ENCODE peak calls at places on chromosomes 12 and 14, in eight cellular contexts. P is breast epithelium, O is type B pancreatic cell, J is PC-3, N is AG04450, M is thyroid gland, B is psoas muscle, G is gastrocnemius medialis. C is an unnamed sample.

GRCh38 chr14:69693145-69693544 is 73.8 kb upstream of the SRSF5 start:
- DNase-seq in M (peak), O (no peak), J (no peak), N (no peak), P (no peak), B (no peak), G (no peak), C (peak)

GRCh38 chr12:118034429-118035193 is 18.1 kb downstream of the RFC5 start:
- DNase-seq in P (no peak), M (peak), O (no peak), B (no peak), J (peak), G (no peak), N (peak), C (no peak)

GRCh38 chr12:46998811-46999368 is 80.5 kb upstream of the PCED1B start:
- DNase-seq in M (no peak), G (no peak), P (no peak), J (peak), N (peak), O (no peak), B (no peak), C (no peak)

GRCh38 chr14:99590746-99591555 is 13.1 kb downstream of the CCDC85C start:
- DNase-seq in O (no peak), N (no peak), M (no peak), G (no peak), P (no peak), J (no peak), B (no peak), C (no peak)

GRCh38 chr14:90966493-90966892 is 93.9 kb downstream of the RPS6KA5 start:
- DNase-seq in J (no peak), P (no peak), M (no peak), B (no peak), N (no peak), O (no peak), G (no peak), C (no peak)

GRCh38 chr14:89351364-89351957 is 65.6 kb downstream of the FOXN3 start:
- DNase-seq in B (no peak), G (no peak), J (no peak), P (no peak), O (no peak), N (no peak), M (no peak), C (peak)

GRCh38 chr14:37569729-37570128 is 25.3 kb downstream of the FOXA1 start:
- DNase-seq in P (no peak), G (no peak), O (no peak), N (no peak), J (no peak), M (no peak), B (no peak), C (no peak)

GRCh38 chr14:79781882-79782281 is 429.4 kb downstream of the DIO2 start:
- DNase-seq in O (no peak), N (no peak), G (no peak), M (no peak), B (no peak), P (no peak), J (no peak), C (no peak)

GRCh38 chr12:104566244-104566993 is 109.7 kb downstream of the CHST11 start:
- DNase-seq in J (no peak), O (no peak), B (no peak), P (no peak), G (no peak), M (no peak), N (no peak), C (no peak)

GRCh38 chr12:47882796-47883546 is 21.8 kb downstream of the VDR start:
- DNase-seq in O (no peak), N (no peak), G (no peak), B (no peak), P (no peak), J (no peak), M (peak), C (peak)

GRCh38 chr12:7705846-7706245 is 5.4 kb upstream of the DPPA3 start:
- DNase-seq in B (no peak), N (no peak), M (no peak), J (no peak), P (no peak), O (no peak), G (no peak), C (no peak)

GRCh38 chr12:64665506-64665905 is 55.2 kb downstream of the RASSF3 start:
- DNase-seq in P (no peak), B (no peak), N (no peak), O (no peak), G (no peak), J (no peak), M (peak), C (no peak)

GRCh38 chr12:79329933-79330332 is 360.8 kb downstream of the PAWR start:
- DNase-seq in J (peak), O (no peak), G (no peak), P (no peak), N (peak), M (no peak), B (no peak), C (no peak)

GRCh38 chr14:51424569-51425251 is 184.7 kb downstream of the TMX1 start:
- DNase-seq in O (no peak), G (peak), P (no peak), B (peak), N (no peak), J (no peak), M (no peak), C (no peak)

GRCh38 chr12:39426636-39427245 is 16.2 kb downstream of the KIF21A start:
- DNase-seq in M (no peak), O (no peak), N (no peak), P (no peak), G (no peak), J (no peak), B (no peak), C (no peak)

GRCh38 chr12:96981053-96981452 is 74.0 kb downstream of the NEDD1 start:
- DNase-seq in P (no peak), G (no peak), N (peak), M (no peak), O (no peak), B (no peak), J (peak), C (no peak)

GRCh38 chr14:31244626-31245025 is 37.0 kb upstream of the HECTD1 start:
- DNase-seq in M (no peak), O (no peak), G (no peak), P (no peak), J (no peak), B (no peak), N (no peak), C (no peak)

GRCh38 chr14:105701456-105702274 is 175.3 kb downstream of the TMEM121 start:
- DNase-seq in O (peak), P (no peak), J (no peak), B (no peak), G (no peak), N (no peak), M (no peak), C (no peak)

GRCh38 chr12:45214739-45215418 is 1.0 kb upstream of the ANO6 start:
- DNase-seq in P (no peak), N (no peak), B (no peak), G (no peak), M (no peak), O (no peak), J (no peak), C (no peak)

GRCh38 chr14:101226603-101227425 is 323.3 kb upstream of the RTL1 start:
- DNase-seq in M (no peak), N (no peak), J (no peak), O (no peak), G (no peak), B (peak), P (no peak), C (no peak)

GRCh38 chr14:103537175-103537990 is 8.4 kb downstream of the TRMT61A start:
- DNase-seq in G (no peak), J (no peak), P (no peak), B (no peak), N (no peak), O (no peak), M (no peak), C (no peak)

GRCh38 chr12:2638273-2639019 is 156.3 kb upstream of the FKBP4 start:
- DNase-seq in P (peak), B (peak), G (no peak), J (no peak), O (no peak), N (no peak), M (no peak), C (no peak)

GRCh38 chr12:82554529-82554928 is 132.2 kb upstream of the TMTC2 start:
- DNase-seq in M (no peak), B (no peak), P (no peak), N (no peak), O (no peak), J (no peak), G (no peak), C (peak)

GRCh38 chr12:48985475-48985897 is 7.4 kb downstream of the WNT1 start:
- DNase-seq in B (peak), N (no peak), O (no peak), P (no peak), J (no peak), G (no peak), M (no peak), C (no peak)

GRCh38 chr14:79704406-79704805 is 506.9 kb downstream of the DIO2 start:
- DNase-seq in G (no peak), J (no peak), M (no peak), B (no peak), N (no peak), O (no peak), P (no peak), C (no peak)

GRCh38 chr14:44981198-44981597 is 19.2 kb downstream of the TOGARAM1 start:
- DNase-seq in O (no peak), M (no peak), N (no peak), B (no peak), J (no peak), G (no peak), P (no peak), C (no peak)

GRCh38 chr12:94208433-94208921 is 60.1 kb downstream of the PLXNC1 start:
- DNase-seq in O (no peak), P (no peak), M (no peak), N (no peak), J (no peak), G (no peak), B (no peak), C (peak)

GRCh38 chr14:103690332-103690731 is 24.9 kb downstream of the XRCC3 start:
- DNase-seq in G (no peak), N (no peak), B (no peak), P (no peak), J (no peak), M (no peak), O (no peak), C (no peak)

GRCh38 chr12:28578833-28579252 is 388.6 kb downstream of the CCDC91 start:
- DNase-seq in O (no peak), M (no peak), G (no peak), J (no peak), N (no peak), P (no peak), B (no peak), C (no peak)

GRCh38 chr12:28582687-28583376 is 392.6 kb downstream of the CCDC91 start:
- DNase-seq in N (no peak), B (no peak), P (no peak), J (no peak), M (no peak), O (no peak), G (no peak), C (no peak)

GRCh38 chr12:28586481-28586880 is 396.2 kb downstream of the CCDC91 start:
- DNase-seq in O (no peak), B (no peak), N (no peak), P (no peak), J (no peak), M (no peak), G (no peak), C (no peak)

GRCh38 chr12:28585146-28585545 is 394.9 kb downstream of the CCDC91 start:
- DNase-seq in O (no peak), N (no peak), P (no peak), G (no peak), J (no peak), B (no peak), M (no peak), C (no peak)

GRCh38 chr12:28583771-28584261 is 393.6 kb downstream of the CCDC91 start:
- DNase-seq in G (no peak), B (no peak), P (no peak), M (no peak), O (no peak), N (no peak), J (peak), C (no peak)
- TF ChIP-seq CTCF in G (no peak), B (no peak), P (no peak), M (no peak), O (no peak), N (no peak), J (peak), C (no peak)

GRCh38 chr12:98743362-98743953 is 98.4 kb downstream of the APAF1 start:
- DNase-seq in J (peak), B (no peak), P (no peak), N (no peak), O (no peak), G (no peak), M (no peak), C (peak)
- TF ChIP-seq CTCF in J (peak), B (no peak), P (no peak), N (no peak), O (peak), G (no peak), M (no peak), C (peak)

GRCh38 chr14:66381765-66382164 is 104.4 kb upstream of the CCDC196 start:
- DNase-seq in J (no peak), N (no peak), P (no peak), G (no peak), O (no peak), B (no peak), M (no peak), C (no peak)

GRCh38 chr14:66383771-66384170 is 102.4 kb upstream of the CCDC196 start:
- DNase-seq in B (no peak), G (no peak), P (no peak), J (no peak), M (no peak), O (no peak), N (no peak), C (no peak)

GRCh38 chr14:66379116-66379515 is 107.1 kb upstream of the CCDC196 start:
- DNase-seq in J (peak), M (peak), O (no peak), N (no peak), B (no peak), P (no peak), G (no peak), C (no peak)

GRCh38 chr14:66380143-66380542 is 106.0 kb upstream of the CCDC196 start:
- DNase-seq in B (no peak), J (no peak), O (no peak), P (no peak), N (no peak), M (peak), G (no peak), C (no peak)

GRCh38 chr14:66383271-66383670 is 102.9 kb upstream of the CCDC196 start:
- DNase-seq in N (no peak), M (no peak), J (no peak), O (no peak), P (no peak), B (no peak), G (no peak), C (no peak)
- TF ChIP-seq CTCF in N (no peak), M (no peak), J (no peak), O (peak), P (no peak), B (no peak), G (no peak), C (no peak)

DNA sequence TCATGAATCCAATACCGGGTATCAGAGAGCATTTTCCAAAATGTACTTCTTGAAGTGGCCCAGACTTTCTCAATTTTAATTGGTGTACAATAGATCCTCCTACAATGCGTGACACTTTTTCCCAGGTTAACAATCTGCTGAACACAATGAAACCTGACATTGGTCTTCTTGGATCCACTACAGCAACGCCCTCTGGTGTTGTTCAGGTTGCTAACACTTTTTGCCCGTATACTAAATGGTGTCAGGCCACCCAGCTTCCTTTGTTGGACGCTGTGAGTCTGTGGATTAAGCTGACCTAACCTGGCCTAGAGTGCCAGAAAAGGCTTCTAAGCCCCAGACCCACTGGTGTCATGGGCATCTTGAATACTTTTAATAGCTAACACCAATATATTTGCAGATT is 89.2 kb downstream of the KCNK10 start:
- DNase-seq in P (no peak), N (no peak), B (no peak), M (no peak), O (no peak), G (no peak), J (no peak), C (no peak)
- TF ChIP-seq CTCF in P (no peak), N (peak), B (no peak), M (no peak), O (peak), G (no peak), J (peak), C (peak)

GRCh38 chr14:92880851-92881250 is 42.1 kb upstream of the CHGA start:
- DNase-seq in B (peak), M (no peak), P (no peak), J (peak), O (no peak), G (no peak), N (no peak), C (no peak)
- TF ChIP-seq CTCF in B (no peak), M (no peak), P (peak), J (peak), O (peak), G (no peak), N (peak), C (peak)

DNA sequence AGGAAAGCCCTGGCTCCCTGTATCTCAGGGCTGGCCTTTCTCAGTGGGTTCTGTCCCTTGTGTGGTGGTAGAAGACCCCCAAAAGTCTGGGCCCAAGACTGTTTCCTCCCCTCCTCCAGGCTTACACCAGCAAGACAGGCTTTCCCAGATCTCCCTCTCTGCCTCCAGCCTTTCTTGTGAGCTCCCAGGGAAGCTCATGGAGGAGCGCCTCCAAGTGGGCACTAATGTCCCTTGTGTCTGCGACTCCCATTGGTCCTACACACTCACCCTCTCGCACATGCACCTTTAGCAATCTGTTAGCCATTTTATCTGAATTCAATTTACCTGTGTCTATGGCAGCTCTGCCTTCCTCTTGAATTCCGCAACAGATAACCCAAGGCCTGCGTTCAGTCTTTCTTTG is 251.1 kb upstream of the CAND1 start:
- DNase-seq in O (no peak), B (no peak), J (peak), G (no peak), M (no peak), P (no peak), N (no peak), C (no peak)
- TF ChIP-seq CTCF in O (no peak), B (no peak), J (peak), G (no peak), M (no peak), P (no peak), N (no peak), C (no peak)

GRCh38 chr14:77649326-77649725 is 32.9 kb upstream of the SPTLC2 start:
- DNase-seq in B (no peak), G (no peak), O (no peak), N (no peak), P (no peak), M (no peak), J (no peak), C (no peak)
- TF ChIP-seq CTCF in B (no peak), G (no peak), O (no peak), N (no peak), P (no peak), M (no peak), J (no peak), C (no peak)

GRCh38 chr12:70788774-70789173 is 131.8 kb downstream of the PTPRR start:
- DNase-seq in G (no peak), P (no peak), N (no peak), M (no peak), J (no peak), O (no peak), B (no peak), C (no peak)

GRCh38 chr12:70783455-70783854 is 137.1 kb downstream of the PTPRR start:
- DNase-seq in J (no peak), M (no peak), B (no peak), P (no peak), G (no peak), O (no peak), N (no peak), C (no peak)

GRCh38 chr12:70785896-70786295 is 134.6 kb downstream of the PTPRR start:
- DNase-seq in P (no peak), O (no peak), M (no peak), N (no peak), B (no peak), G (no peak), J (no peak), C (no peak)

GRCh38 chr12:70787612-70788011 is 132.9 kb downstream of the PTPRR start:
- DNase-seq in B (no peak), O (no peak), P (no peak), N (no peak), M (no peak), J (no peak), G (no peak), C (no peak)

DNA sequence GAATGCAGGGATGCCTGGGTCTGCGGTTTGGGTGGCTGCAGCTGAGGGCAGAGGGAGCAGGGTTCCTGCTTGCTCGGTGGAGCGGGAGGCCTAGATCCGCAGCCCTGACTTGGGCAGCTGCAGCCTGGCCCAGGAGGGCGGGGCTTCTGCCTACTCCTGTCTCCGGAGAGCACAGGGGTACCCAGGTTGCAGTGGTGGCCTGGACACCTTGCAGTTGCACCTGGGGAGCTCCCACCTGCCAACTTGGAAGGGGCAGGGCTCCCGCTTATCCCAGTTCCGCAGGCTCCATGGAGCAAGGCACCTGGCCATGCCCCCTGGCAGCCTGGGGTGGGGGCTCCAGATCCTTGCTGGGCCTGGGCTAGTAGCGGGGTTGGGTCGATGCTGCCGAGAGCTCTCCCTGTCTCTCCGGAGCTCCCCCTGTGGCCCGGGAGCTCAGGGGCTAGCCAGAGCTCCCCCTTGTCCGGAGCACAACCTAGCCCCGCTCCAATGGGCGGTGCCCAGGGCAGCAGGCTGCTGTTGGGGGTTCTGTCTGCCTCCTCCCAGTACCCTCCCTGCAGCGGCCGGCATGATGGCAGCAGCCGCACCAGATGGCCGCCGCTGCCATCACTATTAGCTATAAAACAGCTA is 136.4 kb downstream of the PTPRR start:
- DNase-seq in J (no peak), P (no peak), G (no peak), M (no peak), B (no peak), O (no peak), N (no peak), C (no peak)
- TF ChIP-seq CTCF in J (no peak), P (no peak), G (no peak), M (no peak), B (no peak), O (no peak), N (no peak), C (no peak)

DNA sequence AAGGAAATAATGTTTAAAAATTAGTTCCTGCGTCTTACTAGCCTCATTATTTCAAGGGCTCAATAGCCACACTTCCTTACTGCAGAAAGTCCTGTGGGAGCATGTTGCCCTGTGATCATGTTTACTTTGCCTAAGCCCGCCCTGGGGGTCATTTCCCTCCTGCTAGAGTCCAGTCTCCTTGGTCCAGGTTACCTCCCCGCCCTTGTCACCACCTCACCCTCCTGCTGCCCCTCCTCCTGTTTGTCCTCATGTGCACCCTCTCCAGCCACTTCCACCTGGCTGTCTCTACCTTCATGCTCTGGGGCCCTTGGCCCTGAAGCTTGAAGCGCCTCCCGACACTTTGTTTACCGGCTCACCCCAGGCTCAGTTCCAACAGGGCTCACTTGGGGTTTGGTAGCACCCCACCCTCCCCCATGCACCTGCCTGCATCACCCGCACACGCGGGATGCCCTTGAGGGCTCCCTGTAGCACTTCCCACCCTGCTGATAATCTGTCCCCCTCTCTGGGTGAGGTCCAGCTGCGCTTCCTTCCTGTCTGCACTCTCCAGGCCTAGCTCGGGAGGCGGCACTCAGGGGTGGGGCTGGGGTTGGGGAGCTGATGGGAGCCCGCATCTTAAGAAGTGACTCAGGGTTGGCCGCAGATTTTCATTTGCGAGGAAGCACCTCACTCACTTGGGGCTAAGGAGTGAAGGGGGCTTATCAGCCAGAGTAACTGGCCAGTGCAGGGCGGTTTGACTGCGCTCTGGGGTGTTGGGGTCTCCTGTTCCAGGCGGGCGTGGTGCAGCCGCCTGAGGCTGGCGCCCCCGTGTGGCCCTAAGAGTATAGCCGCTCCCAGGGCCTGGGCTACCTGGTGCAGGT is 40.1 kb downstream of the SMIM41 start:
- DNase-seq in J (peak), P (no peak), N (no peak), G (no peak), M (peak), O (no peak), B (no peak), C (peak)
- TF ChIP-seq CTCF in J (peak), P (peak), N (peak), G (peak), M (peak), O (peak), B (peak), C (peak)

C was measured in GM10248.